ENCODE peak calls at places on chromosomes 12 and 14, in nine cellular contexts. I is GM23338; E is NCI-H2081; S is DND-41; W is NCI-H526; O is activated CD4-positive, alpha-beta memory T cell treated with anti-CD3 and anti-CD28 coated beads, Interleukin-2, amount 10 ng/mL, durations not matched to agents 7 days and 5 days; R is AG04450; G is GM23248; T is HT-29. F is an unnamed sample.

GRCh38 chr14:35201066-35201465 is 78.7 kb downstream of the PRORP start:
- DNase-seq in I (no peak), E (no peak), S (no peak), W (no peak), O (no peak), R (no peak), G (no peak), T (no peak), F (no peak)

GRCh38 chr12:62757048-62757447 is 177.9 kb downstream of the PPM1H start:
- DNase-seq in I (no peak), E (no peak), S (no peak), W (no peak), O (no peak), R (no peak), G (no peak), T (no peak), F (no peak)

GRCh38 chr14:35229495-35230089 is 62.6 kb upstream of the PSMA6 start:
- DNase-seq in I (peak; percentile 21), E (no peak), S (no peak), W (peak; percentile 26), O (no peak), R (no peak), G (no peak), T (peak; percentile 35), F (no peak)

GRCh38 chr12:779745-780734 is 27.7 kb downstream of the WNK1 start:
- DNase-seq in I (no peak), E (no peak), S (no peak), W (no peak), O (no peak), R (peak; percentile 7), G (peak; percentile 80), T (no peak), F (no peak)

GRCh38 chr14:35423621-35424020 is 19.1 kb upstream of the NFKBIA start:
- DNase-seq in I (no peak), E (no peak), S (no peak), W (no peak), O (no peak), R (no peak), G (no peak), T (no peak), F (no peak)

GRCh38 chr12:54935235-54935951 is 49.2 kb downstream of the TESPA1 start:
- DNase-seq in I (no peak), E (no peak), S (no peak), W (no peak), O (peak; percentile 49), R (peak; percentile 60), G (peak; percentile 94), T (peak; percentile 56), F (peak; percentile 5)

GRCh38 chr12:29283969-29284368 is 97.0 kb downstream of the ERGIC2 start:
- DNase-seq in I (no peak), E (no peak), S (no peak), W (no peak), O (no peak), R (no peak), G (peak; percentile 22), T (no peak), F (no peak)

GRCh38 chr14:38868415-38869290 is 234.4 kb downstream of the SEC23A start:
- DNase-seq in I (no peak), E (peak; percentile 58), S (no peak), W (peak; percentile 85), O (no peak), R (no peak), G (no peak), T (no peak), F (no peak)

GRCh38 chr12:55729592-55730446 is 1.0 kb upstream of the CD63 start:
- DNase-seq in I (peak; percentile 96), E (peak; percentile 87), S (peak; percentile 78), W (peak; percentile 91), O (peak; percentile 64), R (peak; percentile 82), G (peak; percentile 94), T (peak; percentile 87), F (no peak)

GRCh38 chr14:42113358-42114070 is 506.8 kb downstream of the LRFN5 start:
- DNase-seq in I (no peak), E (no peak), S (no peak), W (no peak), O (no peak), R (no peak), G (no peak), T (no peak), F (no peak)

GRCh38 chr12:76591461-76591860 is 31.9 kb upstream of the OSBPL8 start:
- DNase-seq in I (no peak), E (no peak), S (no peak), W (no peak), O (no peak), R (no peak), G (peak; percentile 77), T (no peak), F (no peak)

GRCh38 chr14:36365766-36366165 is 45.3 kb upstream of the MBIP start:
- DNase-seq in I (no peak), E (peak; percentile 23), S (no peak), W (no peak), O (no peak), R (no peak), G (no peak), T (no peak), F (no peak)

GRCh38 chr14:53571589-53571988 is 385.0 kb downstream of the BMP4 start:
- DNase-seq in I (no peak), E (no peak), S (no peak), W (no peak), O (no peak), R (no peak), G (no peak), T (no peak), F (no peak)

GRCh38 chr12:131597327-131597726 is 113.6 kb upstream of the SFSWAP start:
- DNase-seq in I (no peak), E (no peak), S (no peak), W (no peak), O (no peak), R (no peak), G (no peak), T (no peak), F (no peak)

GRCh38 chr14:101175731-101176534 is 272.4 kb upstream of the RTL1 start:
- DNase-seq in I (no peak), E (no peak), S (no peak), W (no peak), O (peak; percentile 5), R (no peak), G (no peak), T (no peak), F (no peak)

GRCh38 chr14:57492859-57493258 is 798 bp downstream of the CCDC198 start:
- DNase-seq in I (no peak), E (no peak), S (no peak), W (no peak), O (no peak), R (no peak), G (peak; percentile 50), T (peak; percentile 59), F (no peak)

GRCh38 chr12:118456741-118457140 is 80.4 kb downstream of the SUDS3 start:
- DNase-seq in I (no peak), E (no peak), S (no peak), W (no peak), O (no peak), R (no peak), G (no peak), T (no peak), F (no peak)

GRCh38 chr14:92728781-92729364 is 19.6 kb downstream of the LGMN start:
- DNase-seq in I (no peak), E (peak; percentile 61), S (peak; percentile 13), W (no peak), O (peak; percentile 65), R (no peak), G (no peak), T (no peak), F (no peak)

GRCh38 chr14:86933460-86933859 is 1059.5 kb downstream of the GALC start:
- DNase-seq in I (no peak), E (no peak), S (no peak), W (no peak), O (no peak), R (no peak), G (no peak), T (no peak), F (no peak)

GRCh38 chr14:68397371-68397779 is 395.5 kb downstream of the ZFP36L1 start:
- DNase-seq in I (no peak), E (no peak), S (no peak), W (no peak), O (no peak), R (no peak), G (no peak), T (no peak), F (no peak)

GRCh38 chr14:54291491-54292191 is 105.2 kb upstream of the CDKN3 start:
- DNase-seq in I (peak; percentile 24), E (no peak), S (no peak), W (no peak), O (no peak), R (no peak), G (no peak), T (no peak), F (no peak)

GRCh38 chr14:68244272-68244975 is 424.8 kb downstream of the RAD51B start:
- DNase-seq in I (no peak), E (peak; percentile 25), S (no peak), W (no peak), O (no peak), R (no peak), G (no peak), T (peak; percentile 42), F (no peak)

F was measured in T-helper 22 cell.